ENCODE peak calls at places on chromosomes 7 and 10, in five cellular contexts. J is RWPE1, R is upper lobe of right lung, F is breast epithelium, N is chondrocyte. Y is an unnamed sample.
A peak's percentile ranks its signal among the peaks of the same experiment; 100 is the strongest.

GRCh38 chr10:132667613-132668394 is 118.1 kb downstream of the NKX6-2 start:
- DNase-seq in J (no peak), R (no peak), F (no peak), N (peak; percentile 19), Y (no peak)

GRCh38 chr10:33039167-33039566 is 81.1 kb upstream of the ITGB1 start:
- DNase-seq in J (no peak), R (no peak), F (no peak), N (no peak), Y (no peak)

GRCh38 chr7:98878365-98879197 is at the start of gene TRRAP:
- DNase-seq in J (peak; percentile 70), R (peak; percentile 89), F (peak; percentile 29), N (no peak), Y (peak; percentile 80)

GRCh38 chr7:7861211-7861633 is 107.4 kb upstream of the GLCCI1 start:
- DNase-seq in J (peak; percentile 84), R (no peak), F (no peak), N (no peak), Y (no peak)

GRCh38 chr10:25725917-25726716 is 207.9 kb upstream of the MYO3A start:
- DNase-seq in J (peak; percentile 30), R (no peak), F (no peak), N (no peak), Y (no peak)

GRCh38 chr7:28130277-28130676 is 50.3 kb downstream of the JAZF1 start:
- DNase-seq in J (no peak), R (no peak), F (no peak), N (no peak), Y (no peak)

GRCh38 chr7:72015106-72015505 is 397.0 kb downstream of the CALN1 start:
- DNase-seq in J (no peak), R (no peak), F (no peak), N (no peak), Y (no peak)

GRCh38 chr10:103276941-103277712 is at the start of gene INA:
- DNase-seq in J (peak; percentile 55), R (no peak), F (no peak), N (no peak), Y (peak; percentile 15)

GRCh38 chr7:30974605-30975256 is 11.0 kb downstream of the GHRHR start:
- DNase-seq in J (peak; percentile 38), R (peak; percentile 81), F (no peak), N (peak; percentile 60), Y (no peak)

GRCh38 chr10:91198781-91199180 is 21.7 kb upstream of the PCGF5 start:
- DNase-seq in J (no peak), R (no peak), F (no peak), N (no peak), Y (no peak)

GRCh38 chr7:149753370-149754233 is 19.8 kb downstream of the ZNF467 start:
- DNase-seq in J (no peak), R (no peak), F (no peak), N (no peak), Y (no peak)

GRCh38 chr7:134865001-134865845 is 85.8 kb downstream of the CALD1 start:
- DNase-seq in J (no peak), R (no peak), F (no peak), N (no peak), Y (no peak)

GRCh38 chr10:76291175-76291574 is 859.8 kb downstream of the LRMDA start:
- DNase-seq in J (no peak), R (no peak), F (no peak), N (no peak), Y (no peak)

GRCh38 chr7:17159500-17160037 is 138.9 kb upstream of the AHR start:
- DNase-seq in J (no peak), R (no peak), F (no peak), N (no peak), Y (no peak)

GRCh38 chr7:108425876-108426275 is 30.4 kb downstream of the NRCAM start:
- DNase-seq in J (no peak), R (no peak), F (no peak), N (no peak), Y (no peak)

GRCh38 chr7:149772821-149773425 is 465 bp downstream of the ZNF467 start:
- DNase-seq in J (no peak), R (peak; percentile 79), F (no peak), N (peak; percentile 87), Y (peak; percentile 40)

GRCh38 chr7:73740771-73741170 is 2.2 kb upstream of the ABHD11 start:
- DNase-seq in J (no peak), R (no peak), F (peak; percentile 50), N (no peak), Y (no peak)

GRCh38 chr7:107128217-107128616 is 40.6 kb upstream of the HBP1 start:
- DNase-seq in J (no peak), R (no peak), F (no peak), N (no peak), Y (no peak)

GRCh38 chr7:99201027-99201426 is 6.9 kb downstream of the KPNA7 start:
- DNase-seq in J (peak; percentile 91), R (no peak), F (no peak), N (no peak), Y (no peak)

GRCh38 chr10:62015994-62016393 is 114.5 kb downstream of the ARID5B start:
- DNase-seq in J (no peak), R (no peak), F (no peak), N (no peak), Y (no peak)

GRCh38 chr7:70134029-70134445 is 535.8 kb downstream of the AUTS2 start:
- DNase-seq in J (no peak), R (no peak), F (no peak), N (no peak), Y (no peak)

GRCh38 chr10:62610649-62611229 is 193.8 kb upstream of the ADO start:
- DNase-seq in J (peak; percentile 50), R (peak; percentile 82), F (peak; percentile 32), N (no peak), Y (peak; percentile 37)

GRCh38 chr7:20331912-20332317 is 1.2 kb downstream of the ITGB8 start:
- DNase-seq in J (no peak), R (peak; percentile 50), F (peak; percentile 47), N (no peak), Y (no peak)

GRCh38 chr10:84196083-84196482 is 1.7 kb downstream of the CDHR1 start:
- DNase-seq in J (no peak), R (no peak), F (no peak), N (no peak), Y (no peak)

GRCh38 chr7:85274452-85274851 is 87.6 kb upstream of the SEMA3D start:
- DNase-seq in J (no peak), R (no peak), F (no peak), N (no peak), Y (no peak)

GRCh38 chr7:4110438-4110837 is 571.7 kb upstream of the FOXK1 start:
- DNase-seq in J (no peak), R (no peak), F (no peak), N (no peak), Y (no peak)

GRCh38 chr10:31321396-31321941 is 2.5 kb downstream of the ZEB1 start:
- DNase-seq in J (no peak), R (no peak), F (no peak), N (no peak), Y (no peak)

GRCh38 chr7:155469311-155470185 is 11.6 kb downstream of the EN2 start:
- DNase-seq in J (no peak), R (no peak), F (no peak), N (no peak), Y (no peak)

GRCh38 chr10:75400769-75401568 is 595 bp downstream of the ZNF503 start:
- DNase-seq in J (peak; percentile 58), R (peak; percentile 83), F (peak; percentile 57), N (no peak), Y (no peak)

GRCh38 chr7:74033372-74034311 is 5.7 kb downstream of the ELN start:
- DNase-seq in J (no peak), R (peak; percentile 78), F (no peak), N (no peak), Y (no peak)

GRCh38 chr7:46490406-46490805 is 569.3 kb upstream of the IGFBP3 start:
- DNase-seq in J (no peak), R (no peak), F (no peak), N (no peak), Y (no peak)

GRCh38 chr7:76396039-76396732 is 13.3 kb downstream of the SSC4D start:
- DNase-seq in J (no peak), R (no peak), F (no peak), N (no peak), Y (no peak)

GRCh38 chr10:111129348-111129747 is 52.5 kb downstream of the ADRA2A start:
- DNase-seq in J (no peak), R (no peak), F (no peak), N (no peak), Y (no peak)

GRCh38 chr10:11527700-11528255 is 83.7 kb downstream of the USP6NL start:
- DNase-seq in J (no peak), R (no peak), F (no peak), N (no peak), Y (no peak)

GRCh38 chr10:11525503-11525902 is 85.9 kb downstream of the USP6NL start:
- DNase-seq in J (no peak), R (no peak), F (peak; percentile 53), N (no peak), Y (no peak)

GRCh38 chr10:11529276-11529675 is 82.2 kb downstream of the USP6NL start:
- DNase-seq in J (no peak), R (no peak), F (no peak), N (no peak), Y (no peak)

GRCh38 chr10:11528286-11528685 is 83.2 kb downstream of the USP6NL start:
- DNase-seq in J (no peak), R (no peak), F (no peak), N (no peak), Y (no peak)

DNA sequence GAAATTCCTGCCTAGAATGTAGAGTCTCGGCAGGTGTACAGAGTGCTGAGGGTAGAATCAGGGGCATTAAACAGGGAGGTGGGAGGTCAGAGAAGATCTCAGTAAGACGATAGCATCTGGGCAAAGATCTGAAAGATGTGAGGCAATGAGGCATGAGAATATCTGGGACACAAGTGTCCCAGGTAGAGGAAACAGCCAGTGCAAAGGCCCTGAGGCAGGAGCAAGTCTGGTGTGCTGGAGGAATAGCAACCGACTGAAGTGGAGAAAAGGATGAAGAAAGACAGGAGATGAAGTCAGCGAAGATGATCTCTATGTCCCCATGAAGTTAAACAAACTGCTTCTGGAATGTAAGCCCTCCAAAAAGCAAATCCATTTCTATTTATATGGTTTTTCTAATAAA is 84.4 kb downstream of the USP6NL start:
- DNase-seq in J (no peak), R (no peak), F (no peak), N (no peak), Y (no peak)
- TF ChIP-seq CTCF in J (no peak), R (no peak), F (no peak), N (no peak), Y (no peak)

GRCh38 chr10:43772191-43772590 is 123.5 kb upstream of the ZNF32 start:
- DNase-seq in J (no peak), R (no peak), F (no peak), N (no peak), Y (no peak)
- TF ChIP-seq CTCF in J (no peak), R (no peak), F (no peak), N (no peak), Y (no peak)

GRCh38 chr7:54877683-54878082 is 118.7 kb upstream of the SEC61G start:
- DNase-seq in J (no peak), R (no peak), F (no peak), N (no peak), Y (no peak)
- TF ChIP-seq CTCF in J (no peak), R (peak; percentile 22), F (no peak), N (peak; percentile 43), Y (no peak)

GRCh38 chr7:23530355-23530754 is 1.4 kb downstream of the TRA2A start:
- DNase-seq in J (peak; percentile 45), R (no peak), F (peak; percentile 32), N (no peak), Y (no peak)
- TF ChIP-seq CTCF in J (peak; percentile 24), R (no peak), F (no peak), N (peak; percentile 30), Y (no peak)